ENCODE peak calls at places on chromosomes 7 and 10, in eight cellular contexts. One of them, this sample, is unnamed.

GRCh38 chr7:43628431-43628830 is 45.5 kb downstream of the STK17A start:
- DNase-seq in lower leg skin: no peak
- DNase-seq in SK-MEL-5: no peak
- DNase-seq in RPMI7951: peak
- DNase-seq in EL: no peak
- DNase-seq in stimulated activated naive CD4-positive, alpha-beta T cell: no peak
- DNase-seq in activated naive CD4-positive, alpha-beta T cell treated with anti-CD3 and anti-CD28 coated beads for 36 hours: no peak
- DNase-seq in GM04503: no peak
- DNase-seq in this sample: no peak

GRCh38 chr7:159126496-159127345 is 17.9 kb downstream of the VIPR2 start:
- DNase-seq in RPMI7951: no peak
- DNase-seq in stimulated activated naive CD4-positive, alpha-beta T cell: no peak
- DNase-seq in lower leg skin: no peak
- DNase-seq in SK-MEL-5: no peak
- DNase-seq in GM04503: no peak
- DNase-seq in EL: no peak
- DNase-seq in activated naive CD4-positive, alpha-beta T cell treated with anti-CD3 and anti-CD28 coated beads for 36 hours: no peak
- DNase-seq in this sample: no peak

GRCh38 chr10:78333362-78334143 is 299.9 kb downstream of the RPS24 start:
- DNase-seq in RPMI7951: no peak
- DNase-seq in stimulated activated naive CD4-positive, alpha-beta T cell: no peak
- DNase-seq in lower leg skin: no peak
- DNase-seq in activated naive CD4-positive, alpha-beta T cell treated with anti-CD3 and anti-CD28 coated beads for 36 hours: no peak
- DNase-seq in EL: no peak
- DNase-seq in SK-MEL-5: no peak
- DNase-seq in GM04503: no peak
- DNase-seq in this sample: no peak

GRCh38 chr7:99601656-99602310 is 3.7 kb downstream of the TMEM225B start:
- DNase-seq in RPMI7951: no peak
- DNase-seq in GM04503: no peak
- DNase-seq in lower leg skin: peak
- DNase-seq in EL: no peak
- DNase-seq in activated naive CD4-positive, alpha-beta T cell treated with anti-CD3 and anti-CD28 coated beads for 36 hours: no peak
- DNase-seq in SK-MEL-5: no peak
- DNase-seq in stimulated activated naive CD4-positive, alpha-beta T cell: no peak
- DNase-seq in this sample: no peak

GRCh38 chr10:129764901-129765663 is 199.0 kb downstream of the EBF3 start:
- DNase-seq in lower leg skin: no peak
- DNase-seq in RPMI7951: no peak
- DNase-seq in SK-MEL-5: no peak
- DNase-seq in stimulated activated naive CD4-positive, alpha-beta T cell: no peak
- DNase-seq in GM04503: no peak
- DNase-seq in activated naive CD4-positive, alpha-beta T cell treated with anti-CD3 and anti-CD28 coated beads for 36 hours: no peak
- DNase-seq in EL: no peak
- DNase-seq in this sample: no peak

GRCh38 chr7:130695840-130696239 is 9.5 kb upstream of the TSGA13 start:
- DNase-seq in RPMI7951: peak
- DNase-seq in activated naive CD4-positive, alpha-beta T cell treated with anti-CD3 and anti-CD28 coated beads for 36 hours: no peak
- DNase-seq in lower leg skin: no peak
- DNase-seq in GM04503: no peak
- DNase-seq in stimulated activated naive CD4-positive, alpha-beta T cell: no peak
- DNase-seq in SK-MEL-5: peak
- DNase-seq in EL: peak
- DNase-seq in this sample: peak

GRCh38 chr7:91185771-91186170 is 78.5 kb upstream of the FZD1 start:
- DNase-seq in stimulated activated naive CD4-positive, alpha-beta T cell: no peak
- DNase-seq in SK-MEL-5: no peak
- DNase-seq in GM04503: no peak
- DNase-seq in lower leg skin: no peak
- DNase-seq in activated naive CD4-positive, alpha-beta T cell treated with anti-CD3 and anti-CD28 coated beads for 36 hours: no peak
- DNase-seq in RPMI7951: peak
- DNase-seq in EL: peak
- DNase-seq in this sample: no peak

GRCh38 chr7:114026486-114027089 is 107.8 kb upstream of the PPP1R3A start:
- DNase-seq in lower leg skin: no peak
- DNase-seq in SK-MEL-5: peak
- DNase-seq in EL: peak
- DNase-seq in RPMI7951: peak
- DNase-seq in GM04503: no peak
- DNase-seq in activated naive CD4-positive, alpha-beta T cell treated with anti-CD3 and anti-CD28 coated beads for 36 hours: no peak
- DNase-seq in stimulated activated naive CD4-positive, alpha-beta T cell: no peak
- DNase-seq in this sample: peak

GRCh38 chr7:23044581-23044980 is 30.7 kb upstream of the HYCC1 start:
- DNase-seq in RPMI7951: peak
- DNase-seq in stimulated activated naive CD4-positive, alpha-beta T cell: no peak
- DNase-seq in GM04503: no peak
- DNase-seq in lower leg skin: no peak
- DNase-seq in SK-MEL-5: no peak
- DNase-seq in activated naive CD4-positive, alpha-beta T cell treated with anti-CD3 and anti-CD28 coated beads for 36 hours: no peak
- DNase-seq in EL: no peak
- DNase-seq in this sample: no peak

GRCh38 chr7:114791771-114792170 is 130.1 kb upstream of the MDFIC start:
- DNase-seq in activated naive CD4-positive, alpha-beta T cell treated with anti-CD3 and anti-CD28 coated beads for 36 hours: no peak
- DNase-seq in SK-MEL-5: no peak
- DNase-seq in lower leg skin: no peak
- DNase-seq in GM04503: no peak
- DNase-seq in EL: no peak
- DNase-seq in RPMI7951: peak
- DNase-seq in stimulated activated naive CD4-positive, alpha-beta T cell: no peak
- DNase-seq in this sample: no peak

GRCh38 chr10:119517235-119518141 is 25.0 kb downstream of the RGS10 start:
- DNase-seq in EL: peak
- DNase-seq in SK-MEL-5: no peak
- DNase-seq in activated naive CD4-positive, alpha-beta T cell treated with anti-CD3 and anti-CD28 coated beads for 36 hours: peak
- DNase-seq in lower leg skin: peak
- DNase-seq in GM04503: no peak
- DNase-seq in stimulated activated naive CD4-positive, alpha-beta T cell: peak
- DNase-seq in RPMI7951: peak
- DNase-seq in this sample: peak

GRCh38 chr7:31814187-31814586 is 127.2 kb downstream of the PPP1R17 start:
- DNase-seq in SK-MEL-5: peak
- DNase-seq in stimulated activated naive CD4-positive, alpha-beta T cell: no peak
- DNase-seq in RPMI7951: peak
- DNase-seq in activated naive CD4-positive, alpha-beta T cell treated with anti-CD3 and anti-CD28 coated beads for 36 hours: no peak
- DNase-seq in lower leg skin: no peak
- DNase-seq in GM04503: no peak
- DNase-seq in EL: peak
- DNase-seq in this sample: no peak

GRCh38 chr10:124743188-124744046 is 761 bp downstream of the FAM53B start:
- DNase-seq in GM04503: no peak
- DNase-seq in RPMI7951: peak
- DNase-seq in stimulated activated naive CD4-positive, alpha-beta T cell: no peak
- DNase-seq in lower leg skin: no peak
- DNase-seq in SK-MEL-5: no peak
- DNase-seq in EL: peak
- DNase-seq in activated naive CD4-positive, alpha-beta T cell treated with anti-CD3 and anti-CD28 coated beads for 36 hours: peak
- DNase-seq in this sample: peak

GRCh38 chr7:67788689-67789088 is 792.1 kb downstream of the TYW1 start:
- DNase-seq in EL: no peak
- DNase-seq in SK-MEL-5: peak
- DNase-seq in stimulated activated naive CD4-positive, alpha-beta T cell: no peak
- DNase-seq in GM04503: no peak
- DNase-seq in RPMI7951: peak
- DNase-seq in activated naive CD4-positive, alpha-beta T cell treated with anti-CD3 and anti-CD28 coated beads for 36 hours: no peak
- DNase-seq in lower leg skin: no peak
- DNase-seq in this sample: no peak

GRCh38 chr10:13987472-13987871 is 343.3 kb downstream of the FRMD4A start:
- DNase-seq in activated naive CD4-positive, alpha-beta T cell treated with anti-CD3 and anti-CD28 coated beads for 36 hours: no peak
- DNase-seq in RPMI7951: peak
- DNase-seq in GM04503: no peak
- DNase-seq in SK-MEL-5: peak
- DNase-seq in stimulated activated naive CD4-positive, alpha-beta T cell: no peak
- DNase-seq in lower leg skin: no peak
- DNase-seq in EL: peak
- DNase-seq in this sample: peak

GRCh38 chr7:152543801-152544200 is 108.0 kb upstream of the KMT2C start:
- DNase-seq in SK-MEL-5: no peak
- DNase-seq in lower leg skin: no peak
- DNase-seq in activated naive CD4-positive, alpha-beta T cell treated with anti-CD3 and anti-CD28 coated beads for 36 hours: no peak
- DNase-seq in RPMI7951: peak
- DNase-seq in GM04503: no peak
- DNase-seq in stimulated activated naive CD4-positive, alpha-beta T cell: no peak
- DNase-seq in EL: no peak
- DNase-seq in this sample: no peak